ENCODE peak calls at places on chromosomes 7 and 10, in seven cellular contexts. One of them, this sample, is unnamed.

GRCh38 chr7:43530553-43531410 is 52.1 kb upstream of the STK17A start:
- DNase-seq in gastrocnemius medialis: no peak
- DNase-seq in tibial nerve: no peak
- DNase-seq in uterus: no peak
- DNase-seq in HCT116: no peak
- DNase-seq in body of pancreas: no peak
- DNase-seq in heart left ventricle: no peak
- DNase-seq in this sample: no peak

GRCh38 chr10:11491087-11491486 is 120.4 kb downstream of the USP6NL start:
- DNase-seq in gastrocnemius medialis: no peak
- DNase-seq in tibial nerve: no peak
- DNase-seq in uterus: no peak
- DNase-seq in HCT116: no peak
- DNase-seq in body of pancreas: peak
- DNase-seq in heart left ventricle: no peak
- DNase-seq in this sample: no peak

GRCh38 chr7:142516038-142516501 is 233.2 kb upstream of the PRSS1 start:
- DNase-seq in gastrocnemius medialis: no peak
- DNase-seq in tibial nerve: no peak
- DNase-seq in uterus: no peak
- DNase-seq in HCT116: peak
- DNase-seq in body of pancreas: peak
- DNase-seq in heart left ventricle: no peak
- DNase-seq in this sample: peak

GRCh38 chr7:113383638-113384037 is 265.3 kb upstream of the SMIM30 start:
- DNase-seq in gastrocnemius medialis: no peak
- DNase-seq in tibial nerve: no peak
- DNase-seq in uterus: no peak
- DNase-seq in HCT116: no peak
- DNase-seq in body of pancreas: no peak
- DNase-seq in heart left ventricle: no peak
- DNase-seq in this sample: no peak

GRCh38 chr7:129664029-129665012 is 52.8 kb downstream of the NRF1 start:
- DNase-seq in gastrocnemius medialis: no peak
- DNase-seq in tibial nerve: no peak
- DNase-seq in uterus: no peak
- DNase-seq in HCT116: peak
- DNase-seq in body of pancreas: no peak
- DNase-seq in heart left ventricle: no peak
- DNase-seq in this sample: no peak

GRCh38 chr10:90920986-90921643 is at the start of gene ANKRD1:
- DNase-seq in gastrocnemius medialis: peak
- DNase-seq in tibial nerve: no peak
- DNase-seq in uterus: no peak
- DNase-seq in HCT116: peak
- DNase-seq in body of pancreas: no peak
- DNase-seq in heart left ventricle: peak
- DNase-seq in this sample: no peak

GRCh38 chr7:105691692-105692564 is 110.6 kb upstream of the EFCAB10 start:
- DNase-seq in gastrocnemius medialis: peak
- DNase-seq in tibial nerve: peak
- DNase-seq in uterus: peak
- DNase-seq in HCT116: no peak
- DNase-seq in body of pancreas: peak
- DNase-seq in heart left ventricle: peak
- DNase-seq in this sample: peak

GRCh38 chr7:28858206-28858605 is 99.9 kb downstream of the TRIL start:
- DNase-seq in gastrocnemius medialis: no peak
- DNase-seq in tibial nerve: no peak
- DNase-seq in uterus: no peak
- DNase-seq in HCT116: no peak
- DNase-seq in body of pancreas: no peak
- DNase-seq in heart left ventricle: no peak
- DNase-seq in this sample: no peak

GRCh38 chr7:134368851-134369533 is 52.3 kb upstream of the SLC35B4 start:
- DNase-seq in gastrocnemius medialis: no peak
- DNase-seq in tibial nerve: no peak
- DNase-seq in uterus: no peak
- DNase-seq in HCT116: no peak
- DNase-seq in body of pancreas: peak
- DNase-seq in heart left ventricle: no peak
- DNase-seq in this sample: no peak

GRCh38 chr10:68135362-68135761 is 26.1 kb downstream of the MYPN start:
- DNase-seq in gastrocnemius medialis: no peak
- DNase-seq in tibial nerve: no peak
- DNase-seq in uterus: no peak
- DNase-seq in HCT116: no peak
- DNase-seq in body of pancreas: no peak
- DNase-seq in heart left ventricle: no peak
- DNase-seq in this sample: no peak

GRCh38 chr10:7029672-7030071 is 381.2 kb downstream of the SFMBT2 start:
- DNase-seq in gastrocnemius medialis: no peak
- DNase-seq in tibial nerve: no peak
- DNase-seq in uterus: no peak
- DNase-seq in HCT116: no peak
- DNase-seq in body of pancreas: no peak
- DNase-seq in heart left ventricle: no peak
- DNase-seq in this sample: no peak

GRCh38 chr10:17923728-17924127 is 28.0 kb upstream of the SLC39A12 start:
- DNase-seq in gastrocnemius medialis: peak
- DNase-seq in tibial nerve: no peak
- DNase-seq in uterus: peak
- DNase-seq in HCT116: no peak
- DNase-seq in body of pancreas: peak
- DNase-seq in heart left ventricle: no peak
- DNase-seq in this sample: peak

GRCh38 chr7:142754681-142755575 is 5.7 kb downstream of the PRSS1 start:
- DNase-seq in gastrocnemius medialis: no peak
- DNase-seq in tibial nerve: no peak
- DNase-seq in uterus: no peak
- DNase-seq in HCT116: no peak
- DNase-seq in body of pancreas: peak
- DNase-seq in heart left ventricle: no peak
- DNase-seq in this sample: no peak

GRCh38 chr10:89118091-89118490 is 89.0 kb downstream of the CH25H start:
- DNase-seq in gastrocnemius medialis: no peak
- DNase-seq in tibial nerve: no peak
- DNase-seq in uterus: no peak
- DNase-seq in HCT116: peak
- DNase-seq in body of pancreas: no peak
- DNase-seq in heart left ventricle: no peak
- DNase-seq in this sample: no peak

GRCh38 chr10:129963076-129963830 is 821 bp downstream of the EBF3 start:
- DNase-seq in gastrocnemius medialis: no peak
- DNase-seq in tibial nerve: no peak
- DNase-seq in uterus: peak
- DNase-seq in HCT116: no peak
- DNase-seq in body of pancreas: no peak
- DNase-seq in heart left ventricle: no peak
- DNase-seq in this sample: no peak

GRCh38 chr7:73429218-73429617 is 4.4 kb upstream of the FZD9 start:
- DNase-seq in gastrocnemius medialis: no peak
- DNase-seq in tibial nerve: no peak
- DNase-seq in uterus: no peak
- DNase-seq in HCT116: no peak
- DNase-seq in body of pancreas: no peak
- DNase-seq in heart left ventricle: no peak
- DNase-seq in this sample: no peak

GRCh38 chr10:66365686-66366085 is 560.1 kb upstream of the LRRTM3 start:
- DNase-seq in gastrocnemius medialis: no peak
- DNase-seq in tibial nerve: no peak
- DNase-seq in uterus: no peak
- DNase-seq in HCT116: no peak
- DNase-seq in body of pancreas: no peak
- DNase-seq in heart left ventricle: no peak
- DNase-seq in this sample: no peak

GRCh38 chr7:128891942-128892269 is 18.6 kb downstream of the KCP start:
- DNase-seq in gastrocnemius medialis: no peak
- DNase-seq in tibial nerve: no peak
- DNase-seq in uterus: no peak
- DNase-seq in HCT116: no peak
- DNase-seq in body of pancreas: peak
- DNase-seq in heart left ventricle: no peak
- DNase-seq in this sample: no peak

GRCh38 chr10:43680035-43680434 is 31.4 kb upstream of the ZNF32 start:
- DNase-seq in gastrocnemius medialis: no peak
- DNase-seq in tibial nerve: no peak
- DNase-seq in uterus: no peak
- DNase-seq in HCT116: no peak
- DNase-seq in body of pancreas: no peak
- DNase-seq in heart left ventricle: no peak
- DNase-seq in this sample: no peak

GRCh38 chr10:22805304-22805703 is 90.9 kb upstream of the PIP4K2A start:
- DNase-seq in gastrocnemius medialis: no peak
- DNase-seq in tibial nerve: no peak
- DNase-seq in uterus: no peak
- DNase-seq in HCT116: no peak
- DNase-seq in body of pancreas: peak
- DNase-seq in heart left ventricle: no peak
- DNase-seq in this sample: no peak

GRCh38 chr10:35924726-35925125 is 282.6 kb upstream of the FZD8 start:
- DNase-seq in gastrocnemius medialis: no peak
- DNase-seq in tibial nerve: no peak
- DNase-seq in uterus: no peak
- DNase-seq in HCT116: no peak
- DNase-seq in body of pancreas: no peak
- DNase-seq in heart left ventricle: no peak
- DNase-seq in this sample: no peak

GRCh38 chr10:23399701-23400144 is 39.2 kb upstream of the OTUD1 start:
- DNase-seq in gastrocnemius medialis: peak
- DNase-seq in tibial nerve: no peak
- DNase-seq in uterus: no peak
- DNase-seq in HCT116: no peak
- DNase-seq in body of pancreas: peak
- DNase-seq in heart left ventricle: peak
- DNase-seq in this sample: no peak

GRCh38 chr7:30285067-30285530 is 702 bp downstream of the ZNRF2 start:
- DNase-seq in gastrocnemius medialis: peak
- DNase-seq in tibial nerve: no peak
- DNase-seq in uterus: peak
- DNase-seq in HCT116: no peak
- DNase-seq in body of pancreas: peak
- DNase-seq in heart left ventricle: peak
- DNase-seq in this sample: peak

GRCh38 chr10:60913091-60913490 is 30.9 kb downstream of the RHOBTB1 start:
- DNase-seq in gastrocnemius medialis: no peak
- DNase-seq in tibial nerve: no peak
- DNase-seq in uterus: no peak
- DNase-seq in HCT116: no peak
- DNase-seq in body of pancreas: no peak
- DNase-seq in heart left ventricle: no peak
- DNase-seq in this sample: no peak

GRCh38 chr7:1541431-1542162 is 11.1 kb downstream of the MAFK start:
- DNase-seq in gastrocnemius medialis: no peak
- DNase-seq in tibial nerve: no peak
- DNase-seq in uterus: no peak
- DNase-seq in HCT116: no peak
- DNase-seq in body of pancreas: no peak
- DNase-seq in heart left ventricle: no peak
- DNase-seq in this sample: no peak
- TF ChIP-seq POLR2A in gastrocnemius medialis: no peak
- TF ChIP-seq POLR2A in tibial nerve: no peak
- TF ChIP-seq POLR2A in uterus: no peak
- TF ChIP-seq POLR2A in HCT116: no peak
- TF ChIP-seq POLR2A in body of pancreas: peak
- TF ChIP-seq POLR2A in heart left ventricle: no peak
- TF ChIP-seq POLR2A in this sample: no peak

DNA sequence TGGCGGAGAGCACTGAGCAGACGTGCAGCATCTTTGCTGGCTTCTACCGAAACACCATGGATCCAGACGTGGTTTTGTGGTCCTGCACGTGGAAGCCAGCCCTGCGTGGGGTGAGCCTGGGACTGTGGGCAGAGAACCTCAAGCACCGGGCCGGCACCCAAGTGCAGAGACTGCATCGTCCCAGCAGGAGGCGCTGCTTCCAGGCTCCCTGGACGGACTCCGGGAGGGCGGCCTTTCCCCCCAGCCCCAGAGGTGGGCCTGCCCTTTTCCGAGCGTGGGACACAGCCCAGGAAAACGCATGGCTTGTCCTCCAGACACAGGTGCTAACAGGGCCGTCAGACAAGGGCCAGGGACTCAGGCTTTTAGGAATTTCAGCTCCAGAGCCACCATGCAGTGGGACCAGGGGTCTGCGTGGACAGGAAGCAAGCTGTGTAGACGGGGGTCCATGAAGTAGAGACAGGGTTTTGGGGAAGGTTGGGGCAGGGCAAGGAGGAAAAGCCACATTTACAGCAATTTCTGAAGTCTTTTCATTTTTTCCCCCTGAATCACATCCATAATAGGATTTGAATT is 303.9 kb downstream of the WDR37 start:
- DNase-seq in gastrocnemius medialis: no peak
- DNase-seq in tibial nerve: no peak
- DNase-seq in uterus: no peak
- DNase-seq in HCT116: no peak
- DNase-seq in body of pancreas: no peak
- DNase-seq in heart left ventricle: no peak
- DNase-seq in this sample: no peak
- TF ChIP-seq CTCF in gastrocnemius medialis: no peak
- TF ChIP-seq CTCF in tibial nerve: no peak
- TF ChIP-seq CTCF in uterus: no peak
- TF ChIP-seq CTCF in HCT116: peak
- TF ChIP-seq CTCF in body of pancreas: no peak
- TF ChIP-seq CTCF in heart left ventricle: no peak
- TF ChIP-seq CTCF in this sample: no peak

DNA sequence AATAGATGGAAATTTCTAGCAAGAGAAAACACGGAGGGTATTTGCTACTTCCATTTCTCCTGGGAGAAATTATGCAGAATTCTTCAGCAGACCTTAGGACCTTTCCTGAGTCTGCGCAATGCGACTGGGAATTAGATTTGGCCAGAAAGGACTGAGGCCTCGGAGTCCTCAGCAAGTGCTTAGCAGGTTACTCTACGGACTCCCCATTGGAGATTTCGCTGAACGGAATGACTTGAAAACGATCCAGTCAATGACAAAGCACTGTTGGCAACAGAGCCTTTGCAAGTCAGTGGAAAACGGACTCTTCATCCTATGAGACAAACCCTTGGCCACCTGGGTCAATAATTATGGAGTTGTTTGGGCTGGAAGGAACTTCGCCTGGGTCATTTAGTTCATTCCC is 107.5 kb downstream of the FAM204A start:
- DNase-seq in gastrocnemius medialis: no peak
- DNase-seq in tibial nerve: no peak
- DNase-seq in uterus: no peak
- DNase-seq in HCT116: no peak
- DNase-seq in body of pancreas: no peak
- DNase-seq in heart left ventricle: no peak
- DNase-seq in this sample: no peak
- TF ChIP-seq POLR2A in gastrocnemius medialis: no peak
- TF ChIP-seq POLR2A in tibial nerve: no peak
- TF ChIP-seq POLR2A in uterus: no peak
- TF ChIP-seq POLR2A in HCT116: no peak
- TF ChIP-seq POLR2A in body of pancreas: no peak
- TF ChIP-seq POLR2A in heart left ventricle: no peak
- TF ChIP-seq POLR2A in this sample: no peak

DNA sequence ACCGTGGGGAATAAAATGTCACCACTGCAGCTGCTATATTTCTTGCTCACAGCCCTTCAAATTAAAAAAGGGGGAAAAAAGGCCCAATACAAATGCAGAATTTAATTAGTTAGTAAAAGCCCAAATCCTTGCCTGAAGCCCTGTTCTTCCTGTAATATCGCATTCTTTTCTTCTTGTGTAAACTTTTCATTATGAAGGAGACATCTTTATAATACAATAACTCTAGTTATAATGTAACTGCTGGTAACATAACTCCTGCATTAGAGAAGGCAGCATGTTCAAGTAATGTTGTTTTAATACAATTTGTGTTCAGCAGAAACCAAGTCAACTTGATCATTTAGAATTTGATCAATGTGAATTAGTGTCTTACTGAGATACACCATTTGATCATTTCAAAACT is 250.9 kb downstream of the CHCHD3 start:
- DNase-seq in gastrocnemius medialis: no peak
- DNase-seq in tibial nerve: no peak
- DNase-seq in uterus: no peak
- DNase-seq in HCT116: no peak
- DNase-seq in body of pancreas: no peak
- DNase-seq in heart left ventricle: no peak
- DNase-seq in this sample: no peak
- TF ChIP-seq CTCF in gastrocnemius medialis: no peak
- TF ChIP-seq CTCF in tibial nerve: no peak
- TF ChIP-seq CTCF in uterus: no peak
- TF ChIP-seq CTCF in HCT116: no peak
- TF ChIP-seq CTCF in body of pancreas: no peak
- TF ChIP-seq CTCF in heart left ventricle: no peak
- TF ChIP-seq CTCF in this sample: no peak